ENCODE peak calls at places on chromosome 20, in four cellular contexts. V is stimulated activated effector memory CD8-positive, alpha-beta T cell treated with anti-CD3 and anti-CD28 coated beads, Interleukin-12 subunit alpha, Interleukin-12 subunit beta, amount 100 ng/mL, for 72 hours; R is WTC11; S is NCI-H1436. Z is an unnamed sample.

GRCh38 chr20:41004561-41005360 is 23.9 kb upstream of the TOP1 start:
- DNase-seq in S (no peak), V (no peak), R (no peak), Z (peak; percentile 31)

GRCh38 chr20:38625896-38626295 is 24.3 kb downstream of the ARHGAP40 start:
- DNase-seq in V (no peak), R (no peak), S (no peak), Z (no peak)

GRCh38 chr20:23536601-23537000 is 31.7 kb downstream of the CST9L start:
- DNase-seq in V (no peak), R (no peak), S (no peak), Z (no peak)

GRCh38 chr20:12762725-12763124 is 246.0 kb upstream of the SPTLC3 start:
- DNase-seq in R (no peak), V (no peak), S (peak; percentile 13), Z (no peak)

GRCh38 chr20:17873410-17874270 is 95.0 kb downstream of the SNX5 start:
- DNase-seq in S (peak; percentile 52), V (no peak), R (no peak), Z (no peak)

GRCh38 chr20:59331721-59332329 is 31.4 kb downstream of the EDN3 start:
- DNase-seq in V (no peak), S (no peak), R (no peak), Z (no peak)

GRCh38 chr20:1322511-1323245 is 6.3 kb downstream of the SDCBP2 start:
- DNase-seq in S (no peak), V (no peak), R (no peak), Z (no peak)

GRCh38 chr20:38751360-38751976 is 3.2 kb downstream of the ACTR5 start:
- DNase-seq in V (no peak), S (peak; percentile 23), R (no peak), Z (peak; percentile 30)

GRCh38 chr20:44187054-44187762 is at the start of gene JPH2:
- DNase-seq in S (no peak), R (peak; percentile 74), V (no peak), Z (no peak)

GRCh38 chr20:45292343-45292742 is 14.3 kb upstream of the RBPJL start:
- DNase-seq in S (no peak), R (no peak), V (no peak), Z (no peak)

GRCh38 chr20:43694763-43695162 is 27.8 kb downstream of the MYBL2 start:
- DNase-seq in V (no peak), R (no peak), S (no peak), Z (no peak)

GRCh38 chr20:63653041-63653973 is at the start of gene STMN3:
- DNase-seq in S (peak; percentile 88), R (peak; percentile 96), V (peak; percentile 63), Z (peak; percentile 46)

GRCh38 chr20:23002276-23002675 is 32.8 kb upstream of the SSTR4 start:
- DNase-seq in S (no peak), R (no peak), V (no peak), Z (no peak)

GRCh38 chr20:38523697-38524096 is 51.1 kb downstream of the RALGAPB start:
- DNase-seq in R (no peak), V (no peak), S (no peak), Z (no peak)

GRCh38 chr20:6746901-6747609 is 20.4 kb upstream of the BMP2 start:
- DNase-seq in R (peak; percentile 14), S (no peak), V (no peak), Z (no peak)

Z was measured in stimulated activated CD4-positive, alpha-beta T cell treated with anti-CD3 and anti-CD28 coated beads, Interleukin-12 subunit alpha, Interleukin-12 subunit beta, amount 100 ng/mL, for 48 hours.